ENCODE peak calls at places on chromosomes 12 and 14, in five cellular contexts. B is GM12878, K is HepG2, F is HCT116, X is K562. T is an unnamed sample.

GRCh38 chr14:73260574-73260973 is 23.3 kb downstream of the PAPLN start:
- DNase-seq in B (no peak), K (peak; percentile 24), F (no peak), X (no peak), T (peak; percentile 42)

GRCh38 chr12:37666069-37666781 is 650.3 kb upstream of the ALG10B start:
- DNase-seq in B (no peak), K (no peak), F (no peak), X (no peak), T (no peak)

GRCh38 chr14:105026789-105027563 is 6.1 kb upstream of the CDCA4 start:
- DNase-seq in B (no peak), K (no peak), F (peak; percentile 37), X (no peak), T (no peak)

GRCh38 chr12:122182887-122183587 is at the start of gene LRRC43:
- DNase-seq in B (no peak), K (no peak), F (no peak), X (no peak), T (peak; percentile 83)

GRCh38 chr14:96138241-96138640 is 66.4 kb upstream of the BDKRB2 start:
- DNase-seq in B (no peak), K (no peak), F (no peak), X (no peak), T (no peak)

GRCh38 chr12:44921736-44922135 is 45.6 kb upstream of the NELL2 start:
- DNase-seq in B (no peak), K (no peak), F (no peak), X (no peak), T (no peak)

GRCh38 chr12:111455448-111456320 is 50.0 kb downstream of the SH2B3 start:
- DNase-seq in B (no peak), K (no peak), F (no peak), X (no peak), T (no peak)

GRCh38 chr14:54189358-54190354 is 207.2 kb upstream of the CDKN3 start:
- DNase-seq in B (no peak), K (no peak), F (peak; percentile 59), X (no peak), T (no peak)

GRCh38 chr12:108253540-108253939 is 85.6 kb downstream of the CMKLR1 start:
- DNase-seq in B (no peak), K (no peak), F (no peak), X (no peak), T (peak; percentile 70)

GRCh38 chr12:42666671-42667243 is 77.2 kb upstream of the PRICKLE1 start:
- DNase-seq in B (no peak), K (no peak), F (no peak), X (no peak), T (no peak)

GRCh38 chr12:98895086-98895651 is 250.1 kb downstream of the APAF1 start:
- DNase-seq in B (no peak), K (no peak), F (no peak), X (no peak), T (peak; percentile 67)

GRCh38 chr12:70691018-70691672 is 53.9 kb upstream of the PTPRB start:
- DNase-seq in B (no peak), K (no peak), F (no peak), X (no peak), T (no peak)

GRCh38 chr12:78229491-78230209 is 399.0 kb downstream of the NAV3 start:
- DNase-seq in B (peak; percentile 21), K (peak; percentile 28), F (peak; percentile 44), X (peak; percentile 16), T (peak; percentile 13)

GRCh38 chr12:13390381-13390856 is 193.9 kb downstream of the EMP1 start:
- DNase-seq in B (no peak), K (no peak), F (peak; percentile 24), X (no peak), T (peak; percentile 69)

GRCh38 chr12:8156416-8156815 is 399 bp upstream of the ZNF705A start:
- DNase-seq in B (no peak), K (no peak), F (no peak), X (no peak), T (no peak)

GRCh38 chr14:82689948-82690347 is 1156.3 kb upstream of the SEL1L start:
- DNase-seq in B (no peak), K (no peak), F (no peak), X (no peak), T (no peak)

GRCh38 chr14:84708865-84709264 is 821.1 kb upstream of the FLRT2 start:
- DNase-seq in B (no peak), K (no peak), F (no peak), X (no peak), T (no peak)

GRCh38 chr14:79476133-79476532 is 735.2 kb downstream of the DIO2 start:
- DNase-seq in B (no peak), K (no peak), F (no peak), X (no peak), T (no peak)

GRCh38 chr12:1473418-1473817 is 121.0 kb downstream of the FBXL14 start:
- DNase-seq in B (no peak), K (no peak), F (no peak), X (no peak), T (no peak)

GRCh38 chr14:104075530-104076151 is 9.9 kb upstream of the ASPG start:
- DNase-seq in B (no peak), K (no peak), F (no peak), X (no peak), T (peak; percentile 32)

GRCh38 chr14:58680698-58681097 is 42.9 kb downstream of the DACT1 start:
- DNase-seq in B (no peak), K (no peak), F (no peak), X (no peak), T (no peak)

GRCh38 chr12:52311282-52311643 is 9.9 kb downstream of the KRT83 start:
- DNase-seq in B (no peak), K (no peak), F (no peak), X (no peak), T (no peak)

GRCh38 chr12:131097247-131098177 is 143.8 kb downstream of the ADGRD1 start:
- DNase-seq in B (no peak), K (no peak), F (no peak), X (no peak), T (peak; percentile 92)

GRCh38 chr14:67485501-67486095 is 2.9 kb downstream of the TMEM229B start:
- DNase-seq in B (no peak), K (no peak), F (no peak), X (no peak), T (no peak)

GRCh38 chr14:101478796-101479410 is 82.4 kb upstream of the DIO3 start:
- DNase-seq in B (no peak), K (no peak), F (no peak), X (no peak), T (no peak)

GRCh38 chr12:83147341-83147740 is 460.6 kb downstream of the TMTC2 start:
- DNase-seq in B (no peak), K (no peak), F (no peak), X (no peak), T (no peak)

GRCh38 chr14:103230658-103231334 is 103.2 kb upstream of the EIF5 start:
- DNase-seq in B (no peak), K (no peak), F (no peak), X (peak; percentile 7), T (no peak)

GRCh38 chr12:4164591-4165558 is 108.7 kb upstream of the CCND2 start:
- DNase-seq in B (no peak), K (no peak), F (no peak), X (no peak), T (no peak)

GRCh38 chr14:20350860-20351259 is 7.4 kb downstream of the PARP2 start:
- DNase-seq in B (no peak), K (no peak), F (no peak), X (no peak), T (no peak)

GRCh38 chr12:50934981-50935807 is 17.1 kb upstream of the HIGD1C start:
- DNase-seq in B (no peak), K (peak; percentile 57), F (no peak), X (no peak), T (no peak)

GRCh38 chr12:54259194-54260011 is 20.5 kb downstream of the CBX5 start:
- DNase-seq in B (peak; percentile 42), K (no peak), F (peak; percentile 72), X (peak; percentile 92), T (peak; percentile 90)

GRCh38 chr14:25389948-25390347 is 340.0 kb upstream of the STXBP6 start:
- DNase-seq in B (no peak), K (no peak), F (no peak), X (no peak), T (no peak)

GRCh38 chr14:26174395-26174794 is 423.4 kb downstream of the NOVA1 start:
- DNase-seq in B (no peak), K (no peak), F (no peak), X (no peak), T (no peak)

DNA sequence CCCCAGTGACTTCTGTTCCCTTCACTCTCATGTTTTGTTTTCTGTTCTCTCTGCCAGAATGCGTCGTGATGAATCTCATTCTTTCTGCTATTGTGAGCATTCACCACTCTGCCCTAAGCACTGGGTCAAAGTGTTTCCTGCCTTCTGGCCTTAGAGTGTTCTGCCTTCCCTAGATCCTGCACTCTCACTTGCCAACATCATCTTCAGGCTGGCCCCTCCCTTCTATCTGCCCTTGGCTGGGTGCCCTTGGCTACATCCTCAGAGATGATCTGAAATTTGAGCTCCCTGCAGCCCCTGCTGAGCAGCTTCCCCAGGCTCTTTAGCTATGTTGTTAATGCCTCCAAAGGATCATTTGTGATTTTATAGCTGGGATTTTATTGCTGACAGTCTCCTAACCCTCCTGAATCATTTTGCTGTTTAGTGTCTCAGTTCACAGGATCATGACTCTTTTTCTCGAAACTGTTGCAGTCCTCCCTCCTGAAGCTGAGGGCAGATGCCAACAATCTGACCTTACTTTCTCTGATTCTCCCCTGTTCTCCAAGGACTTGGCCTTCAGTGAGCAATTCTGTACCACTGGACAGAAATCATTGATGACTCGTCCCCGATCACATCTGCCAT is 4.5 kb downstream of the DHRS2 start:
- DNase-seq in B (no peak), K (peak; percentile 54), F (no peak), X (no peak), T (peak; percentile 24)
- TF ChIP-seq YY1 in B (no peak), K (no peak), F (no peak), X (no peak), T (no peak)

GRCh38 chr14:99415496-99416281 is 65.0 kb downstream of the SETD3 start:
- DNase-seq in B (peak; percentile 55), K (peak; percentile 82), F (peak; percentile 69), X (peak; percentile 50), T (peak; percentile 77)
- TF ChIP-seq YY1 in B (no peak), K (no peak), F (no peak), X (no peak), T (no peak)

GRCh38 chr12:49800421-49801140 is 27.6 kb downstream of the NCKAP5L start:
- DNase-seq in B (no peak), K (peak; percentile 26), F (no peak), X (no peak), T (no peak)
- TF ChIP-seq YY1 in B (no peak), K (no peak), F (no peak), X (no peak), T (no peak)

GRCh38 chr12:12167847-12168246 is 97.1 kb downstream of the BCL2L14 start:
- DNase-seq in B (no peak), K (peak; percentile 45), F (no peak), X (no peak), T (no peak)

GRCh38 chr12:12176402-12176801 is 90.4 kb downstream of the LRP6 start:
- DNase-seq in B (peak; percentile 53), K (no peak), F (no peak), X (no peak), T (no peak)

GRCh38 chr12:12166751-12167150 is 96.0 kb downstream of the BCL2L14 start:
- DNase-seq in B (no peak), K (no peak), F (no peak), X (no peak), T (no peak)

GRCh38 chr12:12172106-12172511 is 94.7 kb downstream of the LRP6 start:
- DNase-seq in B (peak; percentile 90), K (no peak), F (no peak), X (no peak), T (no peak)
- TF ChIP-seq YY1 in B (no peak), K (no peak), F (no peak), X (no peak), T (no peak)